ENCODE peak calls at places on chromosomes 7 and 10, in seven cellular contexts. A is stimulated activated CD8-positive, alpha-beta memory T cell treated with anti-CD3 and anti-CD28 coated beads, Interleukin-7, amount 100 ng/mL, for 24 hours; W is left ventricle myocardium superior; N is stimulated activated CD4-positive, alpha-beta T cell treated with anti-CD3 and anti-CD28 coated beads, Interleukin-1b, Interleukin-23, amount 100 ng/mL, for 1 hour; M is BE2C; O is activated naive CD4-positive, alpha-beta T cell treated with anti-CD3 and anti-CD28 coated beads for 36 hours; V is LoVo. Z is an unnamed sample.

GRCh38 chr10:89481662-89482061 is 53.7 kb downstream of the SLC16A12 start:
- DNase-seq in N (no peak), A (no peak), O (no peak), V (no peak), W (no peak), M (no peak), Z (no peak)

GRCh38 chr7:141291541-141291940 is 217.7 kb downstream of the TMEM178B start:
- DNase-seq in O (no peak), M (no peak), V (no peak), A (no peak), W (no peak), N (no peak), Z (no peak)

GRCh38 chr7:32158751-32159360 is 88.6 kb upstream of the PDE1C start:
- DNase-seq in M (no peak), W (no peak), O (no peak), A (no peak), N (no peak), V (no peak), Z (no peak)

GRCh38 chr7:69656890-69657289 is 58.6 kb downstream of the AUTS2 start:
- DNase-seq in V (no peak), N (no peak), W (peak), M (peak), A (no peak), O (no peak), Z (no peak)

GRCh38 chr7:141231018-141231792 is 157.3 kb downstream of the TMEM178B start:
- DNase-seq in W (peak), M (peak), N (no peak), V (no peak), A (no peak), O (no peak), Z (no peak)

GRCh38 chr7:5226921-5227785 is 37.1 kb downstream of the WIPI2 start:
- DNase-seq in M (no peak), O (no peak), N (no peak), A (no peak), V (no peak), W (no peak), Z (no peak)

GRCh38 chr10:123245264-123245663 is 91.1 kb downstream of the BUB3 start:
- DNase-seq in W (no peak), V (no peak), M (no peak), N (no peak), O (no peak), A (no peak), Z (no peak)

GRCh38 chr10:11884706-11885423 is 61.7 kb downstream of the PROSER2 start:
- DNase-seq in O (no peak), V (no peak), M (no peak), N (no peak), A (no peak), W (no peak), Z (no peak)

GRCh38 chr7:147803625-147804024 is 786.9 kb upstream of the C7orf33 start:
- DNase-seq in O (no peak), M (peak), A (no peak), V (no peak), N (no peak), W (no peak), Z (no peak)

Z was measured in NCI-H1048.